ENCODE peak calls at places on chromosomes 6 and 20, in nine cellular contexts. Q is astrocyte of the cerebellum, M is colonic mucosa, J is omental fat pad, F is nephron progenitor cell, N is heart right ventricle, W is heart left ventricle, C is breast epithelium, U is MM.1S. T is an unnamed sample.

GRCh38 chr6:90098637-90099036 is 198.0 kb downstream of the BACH2 start:
- DNase-seq in Q (peak), N (peak), M (no peak), J (no peak), F (no peak), W (peak), C (no peak), U (no peak), T (no peak)

GRCh38 chr6:99559056-99559455 is 9.4 kb downstream of the CCNC start:
- DNase-seq in J (no peak), F (no peak), U (no peak), N (no peak), W (no peak), Q (no peak), C (no peak), M (no peak), T (no peak)

GRCh38 chr6:106799008-106799952 is 169.9 kb downstream of the QRSL1 start:
- DNase-seq in M (peak), W (no peak), Q (peak), N (no peak), F (peak), U (peak), J (no peak), C (peak), T (peak)

GRCh38 chr20:34209111-34209510 is 32.1 kb upstream of the ASIP start:
- DNase-seq in Q (no peak), N (no peak), U (no peak), J (no peak), W (no peak), M (no peak), F (no peak), C (no peak), T (no peak)

GRCh38 chr6:17962436-17963031 is 24.9 kb downstream of the KIF13A start:
- DNase-seq in M (peak), F (no peak), C (peak), N (peak), J (no peak), U (no peak), Q (peak), W (peak), T (no peak)

GRCh38 chr6:3280091-3280490 is 21.3 kb downstream of the PSMG4 start:
- DNase-seq in F (no peak), C (no peak), M (no peak), Q (no peak), J (no peak), U (no peak), N (no peak), W (no peak), T (no peak)

GRCh38 chr6:17277256-17277655 is 3.9 kb upstream of the RBM24 start:
- DNase-seq in Q (no peak), N (no peak), W (no peak), J (no peak), C (no peak), F (no peak), M (no peak), U (no peak), T (no peak)

GRCh38 chr6:56956481-56956880 is 1.6 kb downstream of the BEND6 start:
- DNase-seq in Q (no peak), M (no peak), F (no peak), C (no peak), W (no peak), N (no peak), J (no peak), U (no peak), T (no peak)

GRCh38 chr6:67629268-67629667 is 1005.8 kb upstream of the ADGRB3 start:
- DNase-seq in W (no peak), J (no peak), F (no peak), N (no peak), M (no peak), U (no peak), C (no peak), Q (no peak), T (no peak)

GRCh38 chr20:3815703-3816315 is 4.5 kb upstream of the AP5S1 start:
- DNase-seq in N (no peak), Q (no peak), M (no peak), U (no peak), F (no peak), W (no peak), J (no peak), C (no peak), T (no peak)

GRCh38 chr20:47274449-47275108 is 81.9 kb downstream of the ZMYND8 start:
- DNase-seq in C (no peak), N (no peak), U (no peak), F (no peak), Q (peak), W (no peak), M (no peak), J (no peak), T (peak)

GRCh38 chr6:20559924-20560551 is 25.8 kb downstream of the CDKAL1 start:
- DNase-seq in C (no peak), N (no peak), Q (no peak), W (no peak), U (no peak), M (no peak), F (no peak), J (no peak), T (no peak)

GRCh38 chr6:167968091-167968490 is 29.4 kb upstream of the KIF25 start:
- DNase-seq in F (peak), U (no peak), M (peak), Q (no peak), W (no peak), J (no peak), N (no peak), C (no peak), T (peak)

GRCh38 chr6:116030745-116031144 is 29.9 kb downstream of the FRK start:
- DNase-seq in F (no peak), M (no peak), U (no peak), Q (no peak), W (no peak), C (no peak), N (no peak), J (no peak), T (no peak)

GRCh38 chr6:16758163-16758975 is 2.9 kb downstream of the ATXN1 start:
- DNase-seq in C (no peak), M (peak), W (no peak), Q (no peak), F (peak), J (no peak), N (no peak), U (no peak), T (no peak)

GRCh38 chr6:21873562-21873961 is 280.0 kb downstream of the SOX4 start:
- DNase-seq in J (no peak), M (peak), W (peak), N (peak), Q (peak), U (no peak), C (no peak), F (no peak), T (no peak)

GRCh38 chr6:111031151-111031550 is 49.3 kb downstream of the RPF2 start:
- DNase-seq in Q (no peak), C (no peak), N (no peak), F (no peak), W (no peak), U (no peak), M (no peak), J (no peak), T (no peak)

GRCh38 chr6:132236744-132237143 is 164.5 kb downstream of the MOXD1 start:
- DNase-seq in Q (no peak), W (no peak), F (no peak), M (no peak), N (no peak), J (no peak), U (no peak), C (no peak), T (no peak)

GRCh38 chr20:17734374-17734773 is 34.6 kb downstream of the BANF2 start:
- DNase-seq in M (no peak), F (no peak), J (no peak), N (no peak), C (no peak), Q (no peak), U (no peak), W (no peak), T (no peak)

GRCh38 chr6:31441368-31442267 is 38.2 kb downstream of the MICA start:
- DNase-seq in C (peak), F (peak), W (peak), Q (peak), J (peak), M (peak), N (peak), U (peak), T (peak)

GRCh38 chr6:18387061-18387721 is at the start of gene RNF144B:
- DNase-seq in J (peak), Q (no peak), U (peak), M (peak), N (peak), F (peak), C (peak), W (peak), T (peak)

GRCh38 chr6:134714113-134714512 is 235.8 kb downstream of the ALDH8A1 start:
- DNase-seq in U (no peak), J (no peak), Q (no peak), N (no peak), M (no peak), W (no peak), F (no peak), C (no peak), T (peak)

GRCh38 chr6:110589865-110590513 is 113.6 kb upstream of the SLC22A16 start:
- DNase-seq in M (no peak), N (no peak), J (no peak), Q (no peak), C (no peak), F (no peak), U (no peak), W (no peak), T (no peak)

GRCh38 chr6:166509193-166509592 is 77.3 kb downstream of the RAMACL start:
- DNase-seq in J (no peak), N (no peak), F (no peak), W (no peak), U (no peak), Q (no peak), M (no peak), C (no peak), T (no peak)

GRCh38 chr20:2507875-2508630 is 662 bp downstream of the ZNF343 start:
- DNase-seq in M (peak), U (no peak), W (peak), C (peak), Q (no peak), F (no peak), N (peak), J (no peak), T (no peak)

GRCh38 chr6:122726649-122727048 is 52.9 kb upstream of the FABP7 start:
- DNase-seq in W (no peak), Q (no peak), N (no peak), U (peak), C (no peak), J (no peak), M (no peak), F (peak), T (peak)

GRCh38 chr20:18793625-18794427 is 19.8 kb upstream of the SCP2D1 start:
- DNase-seq in W (peak), C (peak), U (peak), F (peak), M (peak), Q (peak), J (peak), N (peak), T (peak)
- TF ChIP-seq CTCF in W (peak), C (no peak), U (peak), F (no peak), M (no peak), Q (no peak), J (no peak), N (no peak), T (no peak)

GRCh38 chr6:138211048-138211581 is 7.2 kb downstream of the PBOV1 start:
- DNase-seq in C (no peak), F (no peak), Q (no peak), W (no peak), M (no peak), N (no peak), J (no peak), U (no peak), T (no peak)
- TF ChIP-seq CTCF in C (no peak), F (no peak), Q (no peak), W (no peak), M (peak), N (no peak), J (no peak), U (peak), T (no peak)

GRCh38 chr6:73823832-73824231 is 127.8 kb downstream of the CD109 start:
- DNase-seq in Q (no peak), N (no peak), W (no peak), U (no peak), M (no peak), C (no peak), F (no peak), J (no peak), T (no peak)
- TF ChIP-seq CTCF in Q (no peak), N (no peak), W (no peak), U (no peak), M (no peak), C (no peak), F (no peak), J (no peak), T (peak)

DNA sequence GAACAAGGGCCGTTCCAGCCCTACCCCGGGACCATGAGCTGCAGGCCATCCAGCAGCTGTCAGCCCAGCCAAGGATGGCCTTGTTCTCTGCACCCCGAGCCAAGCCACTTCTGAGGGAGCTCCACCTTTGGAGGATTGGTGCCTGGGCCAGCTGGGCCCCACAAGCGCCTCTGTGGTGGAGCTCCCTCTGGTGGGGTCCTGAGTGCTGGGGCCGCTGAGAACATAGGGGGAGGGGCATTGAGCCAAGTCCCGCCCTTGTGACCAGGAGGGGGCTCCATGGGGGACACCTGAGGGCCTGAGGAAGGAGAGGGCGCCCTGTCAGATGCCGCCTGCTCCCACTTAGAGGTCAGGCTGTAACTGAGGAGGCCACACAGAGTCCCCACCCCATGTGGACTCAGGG is 43.2 kb downstream of the YTHDF1 start:
- DNase-seq in Q (no peak), U (no peak), F (no peak), N (no peak), C (no peak), W (no peak), M (no peak), J (no peak), T (peak)
- TF ChIP-seq CTCF in Q (peak), U (peak), F (no peak), N (no peak), C (no peak), W (no peak), M (no peak), J (no peak), T (peak)

DNA sequence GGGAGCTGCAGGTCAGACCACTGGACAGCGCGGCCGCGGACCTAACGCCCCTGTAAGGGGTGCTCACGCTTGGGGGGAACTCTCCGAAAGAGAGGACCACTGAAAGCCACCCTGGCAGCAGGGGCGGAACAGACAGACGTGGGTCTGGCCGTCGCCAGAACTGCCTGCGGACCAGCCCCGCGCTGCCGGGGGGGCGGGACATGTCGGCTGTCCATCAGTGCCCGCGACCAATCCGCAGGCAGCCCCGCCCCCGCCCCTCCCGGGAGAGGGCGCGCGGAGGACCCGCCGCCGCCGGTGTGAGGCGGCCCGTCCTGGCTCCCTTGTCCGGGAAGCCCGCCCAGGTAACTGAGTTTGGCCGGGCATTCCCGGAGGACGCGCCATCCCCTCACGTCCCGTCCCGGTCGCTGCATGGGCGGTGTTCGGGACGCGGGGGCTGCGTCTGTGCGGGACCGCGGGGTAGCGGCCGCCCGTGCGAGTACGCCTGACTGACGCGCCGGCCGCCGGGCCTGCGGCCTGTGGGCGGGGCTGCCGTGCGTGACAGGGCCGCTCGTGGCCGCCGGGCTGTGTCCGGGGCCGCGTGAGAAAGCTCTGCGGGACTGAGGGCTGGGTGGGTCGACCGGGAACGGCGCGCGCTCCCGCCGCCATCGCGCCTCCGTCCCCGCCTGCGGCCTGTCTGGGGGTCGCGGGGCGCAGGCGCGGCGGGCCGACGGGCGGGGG is 490 bp upstream of the PLCG1 start:
- DNase-seq in J (peak), F (peak), U (peak), C (peak), W (peak), N (peak), Q (no peak), M (peak), T (peak)
- TF ChIP-seq CTCF in J (no peak), F (no peak), U (no peak), C (no peak), W (no peak), N (no peak), Q (no peak), M (no peak), T (no peak)

T was measured in Calu3.